ENCODE peak calls at places on chromosomes 6 and 20, in eight cellular contexts. K is HepG2, M is GM12865, A is endothelial cell of umbilical vein, C is IMR-90, B is adrenal gland, U is B cell, Q is stomach. Y is an unnamed sample.

GRCh38 chr6:80144753-80145152 is 38.3 kb downstream of the BCKDHB start:
- DNase-seq in K (no peak), M (no peak), A (no peak), C (no peak), B (no peak), U (no peak), Q (no peak), Y (no peak)

GRCh38 chr6:56851104-56851503 is 103.8 kb upstream of the BEND6 start:
- DNase-seq in K (no peak), M (peak), A (peak), C (peak), B (peak), U (no peak), Q (no peak), Y (no peak)

GRCh38 chr6:5968817-5969726 is 37.7 kb downstream of the NRN1 start:
- DNase-seq in K (no peak), M (no peak), A (peak), C (no peak), B (peak), U (no peak), Q (peak), Y (no peak)

GRCh38 chr20:41011551-41012067 is 17.0 kb upstream of the TOP1 start:
- DNase-seq in K (no peak), M (peak), A (no peak), C (no peak), B (no peak), U (peak), Q (no peak), Y (no peak)

GRCh38 chr20:44572551-44573500 is 9.6 kb upstream of the PKIG start:
- DNase-seq in K (no peak), M (no peak), A (peak), C (peak), B (peak), U (no peak), Q (no peak), Y (no peak)

GRCh38 chr6:132962936-132963579 is 148.7 kb downstream of the RPS12 start:
- DNase-seq in K (peak), M (peak), A (peak), C (peak), B (peak), U (peak), Q (peak), Y (no peak)

GRCh38 chr6:68689910-68690309 is 54.8 kb downstream of the ADGRB3 start:
- DNase-seq in K (no peak), M (no peak), A (no peak), C (no peak), B (no peak), U (no peak), Q (no peak), Y (no peak)

GRCh38 chr6:108903796-108904195 is 55.6 kb downstream of the ARMC2 start:
- DNase-seq in K (peak), M (no peak), A (no peak), C (no peak), B (no peak), U (no peak), Q (peak), Y (no peak)

GRCh38 chr20:46206025-46206424 is 87.9 kb downstream of the CD40 start:
- DNase-seq in K (no peak), M (peak), A (peak), C (peak), B (peak), U (no peak), Q (peak), Y (peak)

GRCh38 chr20:36792422-36792821 is 18.9 kb upstream of the DSN1 start:
- DNase-seq in K (peak), M (peak), A (peak), C (peak), B (no peak), U (peak), Q (peak), Y (no peak)

GRCh38 chr6:42046491-42047219 is 3.7 kb upstream of the TAF8 start:
- DNase-seq in K (no peak), M (no peak), A (peak), C (peak), B (no peak), U (no peak), Q (no peak), Y (no peak)

GRCh38 chr6:148179786-148180185 is 162.9 kb upstream of the SASH1 start:
- DNase-seq in K (no peak), M (no peak), A (peak), C (peak), B (no peak), U (no peak), Q (no peak), Y (no peak)

GRCh38 chr6:156794963-156795362 is 17.8 kb downstream of the ARID1B start:
- DNase-seq in K (no peak), M (peak), A (no peak), C (no peak), B (no peak), U (peak), Q (no peak), Y (no peak)

GRCh38 chr20:6956056-6956455 is 188.6 kb downstream of the BMP2 start:
- DNase-seq in K (no peak), M (no peak), A (no peak), C (no peak), B (no peak), U (no peak), Q (no peak), Y (no peak)

GRCh38 chr20:6959900-6960312 is 192.4 kb downstream of the BMP2 start:
- DNase-seq in K (no peak), M (no peak), A (peak), C (no peak), B (no peak), U (no peak), Q (no peak), Y (no peak)

GRCh38 chr20:6954219-6954618 is 186.7 kb downstream of the BMP2 start:
- DNase-seq in K (no peak), M (no peak), A (no peak), C (no peak), B (no peak), U (no peak), Q (no peak), Y (no peak)

GRCh38 chr20:6953611-6954010 is 186.1 kb downstream of the BMP2 start:
- DNase-seq in K (no peak), M (no peak), A (no peak), C (no peak), B (no peak), U (no peak), Q (no peak), Y (no peak)

GRCh38 chr20:6956574-6956973 is 189.1 kb downstream of the BMP2 start:
- DNase-seq in K (no peak), M (no peak), A (peak), C (no peak), B (no peak), U (no peak), Q (no peak), Y (no peak)
- TF ChIP-seq CTCF in K (no peak), M (no peak), A (no peak), C (no peak), B (no peak), U (no peak), Q (no peak), Y (no peak)

GRCh38 chr6:85798934-85799490 is 156.3 kb upstream of the SYNCRIP start:
- DNase-seq in K (no peak), M (no peak), A (no peak), C (no peak), B (no peak), U (no peak), Q (no peak), Y (no peak)
- TF ChIP-seq CTCF in K (peak), M (no peak), A (no peak), C (no peak), B (no peak), U (no peak), Q (no peak), Y (no peak)

GRCh38 chr6:136334853-136335252 is 45.2 kb upstream of the BCLAF1 start:
- DNase-seq in K (no peak), M (peak), A (no peak), C (no peak), B (no peak), U (no peak), Q (no peak), Y (no peak)
- TF ChIP-seq CTCF in K (peak), M (peak), A (no peak), C (no peak), B (no peak), U (no peak), Q (no peak), Y (no peak)

GRCh38 chr6:139753198-139753861 is 378.9 kb upstream of the CITED2 start:
- DNase-seq in K (peak), M (no peak), A (no peak), C (peak), B (no peak), U (no peak), Q (no peak), Y (no peak)
- TF ChIP-seq CTCF in K (no peak), M (no peak), A (no peak), C (no peak), B (no peak), U (no peak), Q (no peak), Y (no peak)

DNA sequence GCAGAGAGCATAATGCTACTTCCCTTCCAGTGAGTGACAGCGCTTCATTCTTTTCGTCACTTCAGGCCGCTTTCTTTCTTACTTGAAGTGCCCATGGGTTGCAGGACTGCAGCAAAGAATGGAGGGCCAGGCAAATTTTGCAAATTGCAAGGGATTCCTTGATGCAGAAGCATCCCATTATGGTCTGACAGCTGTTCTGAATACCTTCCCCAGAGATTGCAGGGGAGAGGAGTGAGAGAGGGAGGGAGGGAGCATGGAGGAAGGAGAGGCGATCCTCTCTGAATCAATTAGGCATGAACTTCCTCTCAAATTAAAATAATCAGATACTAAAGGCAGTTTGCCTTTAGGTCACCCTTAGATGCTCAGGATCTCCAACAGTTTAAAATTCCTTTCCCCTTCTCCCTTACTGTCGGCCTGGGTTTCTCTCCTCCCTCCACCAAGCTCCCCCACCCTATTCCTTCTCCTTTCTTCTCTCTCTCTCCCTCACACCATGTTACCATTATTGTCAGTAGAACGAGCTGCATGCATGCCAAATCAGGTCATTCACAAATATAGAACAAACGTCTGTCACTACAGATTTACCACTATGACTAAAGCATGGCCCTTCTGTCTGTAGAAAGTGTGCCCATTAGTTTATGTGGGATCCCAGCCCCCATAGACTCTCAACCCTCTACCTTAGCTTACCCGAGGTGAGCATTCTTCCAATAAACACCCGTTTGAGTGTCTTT is 289.2 kb downstream of the CD83 start:
- DNase-seq in K (no peak), M (no peak), A (no peak), C (no peak), B (no peak), U (no peak), Q (no peak), Y (no peak)
- TF ChIP-seq CTCF in K (no peak), M (no peak), A (no peak), C (no peak), B (no peak), U (no peak), Q (no peak), Y (no peak)

Y was measured in CD14-positive monocyte.